ENCODE peak calls at places on chromosomes 2 and 18, in ten cellular contexts. C, H, P, X, D, Z, V, K, S and O are unnamed samples.

GRCh38 chr2:126714191-126714965 is 58.4 kb downstream of the GYPC start:
- DNase-seq in C (peak), H (no peak), P (no peak), X (peak), D (no peak), Z (no peak), V (no peak), K (no peak), S (no peak), O (no peak)

GRCh38 chr2:127624321-127625145 is 21.4 kb upstream of the GPR17 start:
- DNase-seq in C (peak), H (no peak), P (no peak), X (no peak), D (no peak), Z (no peak), V (no peak), K (no peak), S (no peak), O (no peak)

GRCh38 chr2:24721470-24721869 is 71.7 kb downstream of the PTRHD1 start:
- DNase-seq in C (peak), H (peak), P (no peak), X (no peak), D (peak), Z (peak), V (peak), K (no peak), S (peak), O (no peak)

GRCh38 chr2:183490930-183491329 is 366.7 kb downstream of the NUP35 start:
- DNase-seq in C (no peak), H (no peak), P (no peak), X (no peak), D (peak), Z (no peak), V (peak), K (no peak), S (peak), O (no peak)

GRCh38 chr2:236554629-236555282 is 14.9 kb upstream of the ACKR3 start:
- DNase-seq in C (no peak), H (no peak), P (peak), X (no peak), D (no peak), Z (no peak), V (no peak), K (peak), S (no peak), O (no peak)

GRCh38 chr2:178227187-178227586 is 32.9 kb downstream of the OSBPL6 start:
- DNase-seq in C (no peak), H (peak), P (no peak), X (no peak), D (no peak), Z (no peak), V (peak), K (no peak), S (no peak), O (no peak)

GRCh38 chr2:28587526-28588230 is 91.8 kb downstream of the PLB1 start:
- DNase-seq in C (no peak), H (no peak), P (no peak), X (no peak), D (no peak), Z (no peak), V (no peak), K (no peak), S (no peak), O (no peak)

GRCh38 chr18:37476182-37476581 is 89.4 kb downstream of the CELF4 start:
- DNase-seq in C (no peak), H (no peak), P (no peak), X (peak), D (no peak), Z (no peak), V (peak), K (peak), S (peak), O (no peak)

GRCh38 chr2:59354498-59354897 is 1113.4 kb upstream of the FANCL start:
- DNase-seq in C (no peak), H (no peak), P (no peak), X (no peak), D (no peak), Z (no peak), V (peak), K (no peak), S (no peak), O (no peak)

GRCh38 chr2:16773080-16773713 is 107.6 kb upstream of the CYRIA start:
- DNase-seq in C (no peak), H (peak), P (no peak), X (peak), D (no peak), Z (peak), V (peak), K (peak), S (peak), O (peak)

GRCh38 chr2:144938308-144938709 is 418.4 kb upstream of the ZEB2 start:
- DNase-seq in C (no peak), H (peak), P (no peak), X (no peak), D (no peak), Z (peak), V (peak), K (no peak), S (peak), O (no peak)

GRCh38 chr2:234165421-234165820 is 114.9 kb downstream of the SPP2 start:
- DNase-seq in C (no peak), H (peak), P (no peak), X (no peak), D (no peak), Z (no peak), V (peak), K (no peak), S (peak), O (peak)

GRCh38 chr2:104702026-104702425 is 151.9 kb upstream of the POU3F3 start:
- DNase-seq in C (no peak), H (no peak), P (no peak), X (no peak), D (no peak), Z (no peak), V (no peak), K (no peak), S (no peak), O (no peak)

DNA sequence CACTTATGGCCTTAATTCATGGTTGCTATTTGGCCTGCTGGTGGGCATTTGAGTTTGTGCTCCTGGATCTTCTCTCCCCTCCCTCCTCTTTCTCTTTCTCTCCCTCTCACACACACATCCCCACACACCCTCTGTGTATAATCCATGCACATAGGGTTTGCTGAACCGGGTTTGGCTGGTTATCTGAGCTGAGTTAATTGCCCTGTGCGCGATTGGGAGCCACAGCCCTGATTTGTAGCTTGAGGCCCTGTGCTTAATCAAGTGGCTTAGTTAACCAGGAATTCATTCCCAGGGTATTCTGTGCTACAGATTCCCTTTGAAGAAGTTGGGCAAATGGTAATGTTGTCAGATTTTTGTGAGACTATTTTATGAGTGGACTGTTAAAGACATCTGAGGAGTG is 6.2 kb downstream of the PARD3B start:
- DNase-seq in C (no peak), H (no peak), P (no peak), X (no peak), D (no peak), Z (no peak), V (no peak), K (no peak), S (no peak), O (no peak)
- H3K4me3 ChIP-seq in C (no peak), H (no peak), P (no peak), X (no peak), D (no peak), Z (no peak), V (no peak), K (no peak), S (no peak), O (no peak)

GRCh38 chr18:66603941-66604627 is at the start of gene CDH19:
- DNase-seq in C (no peak), H (no peak), P (no peak), X (no peak), D (no peak), Z (no peak), V (no peak), K (no peak), S (peak), O (no peak)
- H3K4me3 ChIP-seq in C (peak), H (no peak), P (no peak), X (no peak), D (peak), Z (no peak), V (no peak), K (no peak), S (no peak), O (no peak)

DNA sequence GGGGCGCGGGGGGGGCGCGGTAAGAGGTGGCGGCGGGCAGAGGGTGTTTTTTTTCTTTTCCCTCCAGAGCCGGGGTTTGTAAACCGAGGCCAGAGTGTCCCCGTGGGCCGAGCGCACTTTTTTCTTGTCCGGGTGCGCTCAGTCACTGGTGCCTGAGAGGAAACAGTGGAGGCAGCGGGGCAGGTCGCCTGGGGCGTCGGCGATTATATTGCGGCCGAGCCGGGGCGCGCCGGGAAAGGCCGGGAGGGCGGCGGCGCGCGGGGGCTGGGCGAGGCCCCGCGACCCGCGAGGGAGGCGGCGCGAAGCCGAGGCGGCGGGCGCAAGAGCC is 284 bp downstream of the HOXD8 start:
- DNase-seq in C (no peak), H (no peak), P (no peak), X (no peak), D (no peak), Z (no peak), V (no peak), K (no peak), S (no peak), O (peak)
- H3K4me3 ChIP-seq in C (peak), H (peak), P (no peak), X (no peak), D (peak), Z (no peak), V (no peak), K (peak), S (no peak), O (no peak)

GRCh38 chr18:23460285-23461273 is 7.5 kb downstream of the RIOK3 start:
- DNase-seq in C (no peak), H (no peak), P (no peak), X (no peak), D (no peak), Z (no peak), V (no peak), K (no peak), S (no peak), O (no peak)
- H3K4me3 ChIP-seq in C (no peak), H (no peak), P (no peak), X (no peak), D (no peak), Z (no peak), V (no peak), K (no peak), S (no peak), O (no peak)

DNA sequence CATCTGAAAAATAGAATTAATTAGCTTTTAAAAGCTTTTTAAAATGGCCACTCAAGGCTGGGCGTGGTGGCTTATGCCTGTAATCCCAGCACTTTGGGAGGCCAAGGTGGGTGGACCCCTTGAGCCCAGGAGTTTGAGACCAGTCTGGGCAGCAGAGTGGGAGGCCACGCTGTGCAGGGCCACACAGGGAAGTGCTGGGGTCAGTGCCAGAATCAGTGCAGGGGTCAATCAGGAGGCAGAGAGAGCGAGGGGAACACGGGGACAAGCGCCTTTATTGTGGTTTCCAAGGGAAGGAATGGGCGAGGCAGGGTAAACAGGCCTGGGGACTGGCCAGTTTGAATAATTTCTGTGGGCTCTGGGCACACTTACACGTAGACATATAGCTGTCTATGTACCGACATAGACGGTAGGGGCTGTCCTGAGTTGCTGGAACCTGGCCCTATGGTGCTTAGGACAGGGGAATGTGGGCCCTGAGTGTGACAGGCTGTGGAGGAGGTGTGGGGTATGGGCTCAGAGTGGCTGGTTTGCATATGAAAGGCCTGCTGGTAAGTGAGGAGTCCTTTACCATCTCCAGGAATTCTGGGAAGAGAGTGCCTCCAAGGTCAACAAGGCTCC is 42.9 kb downstream of the DYSF start:
- DNase-seq in C (no peak), H (no peak), P (no peak), X (no peak), D (no peak), Z (no peak), V (no peak), K (no peak), S (no peak), O (no peak)
- H3K4me3 ChIP-seq in C (no peak), H (no peak), P (no peak), X (no peak), D (no peak), Z (no peak), V (no peak), K (no peak), S (no peak), O (no peak)

GRCh38 chr18:35949090-35949489 is 23.4 kb upstream of the RMP24 start:
- DNase-seq in C (no peak), H (no peak), P (no peak), X (no peak), D (no peak), Z (no peak), V (peak), K (no peak), S (no peak), O (no peak)

GRCh38 chr18:35948080-35948479 is 24.4 kb upstream of the RMP24 start:
- DNase-seq in C (no peak), H (no peak), P (no peak), X (no peak), D (no peak), Z (no peak), V (no peak), K (no peak), S (no peak), O (no peak)

GRCh38 chr18:35953688-35954087 is 18.8 kb upstream of the RMP24 start:
- DNase-seq in C (no peak), H (no peak), P (no peak), X (no peak), D (no peak), Z (no peak), V (no peak), K (no peak), S (no peak), O (no peak)

GRCh38 chr18:35950628-35950982 is 21.9 kb upstream of the RMP24 start:
- DNase-seq in C (no peak), H (no peak), P (no peak), X (no peak), D (no peak), Z (no peak), V (no peak), K (no peak), S (no peak), O (no peak)

DNA sequence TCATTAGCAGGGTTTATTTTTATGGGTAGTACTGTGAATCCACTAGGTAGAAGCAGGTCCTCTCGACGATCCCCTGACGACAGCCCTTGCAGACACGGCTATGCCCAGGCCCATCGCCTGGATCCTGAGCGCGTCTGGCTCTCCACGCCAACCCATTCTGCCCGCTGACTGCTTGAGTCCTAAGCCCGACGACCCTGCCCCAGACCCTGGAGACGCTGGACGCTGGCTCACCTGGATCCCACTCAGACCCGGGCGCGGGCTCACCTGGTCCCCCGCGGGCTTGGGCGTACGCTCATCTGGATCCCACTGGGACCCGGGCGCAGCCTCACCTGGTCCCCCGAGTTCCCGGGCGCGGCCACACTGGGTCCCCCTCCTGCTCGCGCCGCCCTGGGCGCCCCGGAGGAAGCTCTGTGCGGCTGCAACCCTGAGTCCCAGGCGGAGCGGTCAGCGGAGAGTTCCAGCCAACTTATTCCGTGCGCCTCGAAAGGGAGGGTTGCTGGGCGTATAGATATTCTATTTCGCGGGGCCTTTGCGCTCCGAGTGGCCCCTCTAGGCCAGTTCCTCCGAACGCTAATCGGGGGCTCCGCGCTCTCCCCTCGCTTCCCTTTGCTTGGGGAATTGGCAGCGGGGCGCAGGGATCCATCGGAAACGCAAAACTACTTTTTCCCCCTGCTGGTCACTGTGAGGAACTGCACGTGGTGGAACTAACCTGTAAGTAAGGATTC is 22.4 kb upstream of the RMP24 start:
- DNase-seq in C (no peak), H (no peak), P (peak), X (peak), D (peak), Z (peak), V (peak), K (peak), S (peak), O (no peak)
- H3K4me3 ChIP-seq in C (peak), H (peak), P (peak), X (no peak), D (peak), Z (peak), V (peak), K (no peak), S (peak), O (peak)

DNA sequence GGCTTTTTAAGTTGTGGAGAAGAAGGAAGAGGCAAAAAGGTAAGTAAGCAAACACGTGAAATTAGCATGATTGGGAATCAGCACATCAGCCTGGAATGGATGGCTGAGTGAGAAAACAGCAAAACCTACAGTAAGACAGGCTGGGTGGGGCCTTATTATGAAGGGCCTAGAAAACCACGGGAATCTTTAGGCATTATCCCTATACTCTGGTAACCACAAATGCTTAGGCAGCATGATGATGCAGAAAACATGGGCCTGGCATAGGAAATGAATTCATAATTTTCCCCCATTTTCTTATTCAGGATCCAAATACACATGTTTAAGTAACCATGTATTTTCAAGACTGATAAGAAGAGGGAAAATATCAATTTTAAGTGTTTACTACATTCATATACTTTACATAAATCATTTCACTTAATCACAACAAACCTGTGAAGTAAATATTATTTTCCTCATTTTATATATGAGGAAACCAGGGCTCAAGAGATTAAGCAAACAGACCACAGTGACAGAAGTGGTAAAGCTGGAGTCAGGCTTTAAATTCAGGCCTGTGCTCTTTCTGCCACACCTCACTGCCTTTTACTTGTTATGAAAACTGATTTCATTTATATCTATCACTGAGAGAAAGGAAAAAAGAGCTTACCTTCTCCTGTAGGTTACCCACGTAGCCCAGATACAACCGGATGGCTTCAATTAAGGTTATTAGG is 4.0 kb downstream of the TMEM17 start:
- DNase-seq in C (no peak), H (peak), P (no peak), X (no peak), D (no peak), Z (peak), V (peak), K (no peak), S (no peak), O (peak)
- H3K4me3 ChIP-seq in C (no peak), H (no peak), P (no peak), X (no peak), D (no peak), Z (no peak), V (no peak), K (no peak), S (no peak), O (no peak)